ENCODE peak calls at places on chromosomes 16 and 17, in four cellular contexts. U, X, J and W are unnamed samples.

GRCh38 chr16:50281391-50282009 is 15.1 kb downstream of the ADCY7 start:
- DNase-seq in U (no peak), X (no peak), J (no peak), W (no peak)

GRCh38 chr17:59001158-59001814 is 105.4 kb downstream of the TRIM37 start:
- DNase-seq in U (no peak), X (peak), J (no peak), W (no peak)

GRCh38 chr16:75494696-75495601 is at the start of gene CHST6:
- DNase-seq in U (peak), X (no peak), J (peak), W (no peak)

GRCh38 chr17:82937411-82938371 is 97.9 kb upstream of the ZNF750 start:
- DNase-seq in U (no peak), X (no peak), J (peak), W (no peak)

GRCh38 chr17:82160081-82160480 is 52.6 kb downstream of the CCDC57 start:
- DNase-seq in U (no peak), X (no peak), J (no peak), W (no peak)

GRCh38 chr17:47808830-47809480 is 12.6 kb downstream of the OSBPL7 start:
- DNase-seq in U (no peak), X (no peak), J (no peak), W (no peak)

GRCh38 chr17:47704116-47704515 is 10.2 kb downstream of the TBKBP1 start:
- DNase-seq in U (no peak), X (no peak), J (peak), W (no peak)

GRCh38 chr17:15106540-15106939 is 158.6 kb downstream of the PMP22 start:
- DNase-seq in U (no peak), X (no peak), J (no peak), W (no peak)

GRCh38 chr17:37770631-37771518 is 26.0 kb upstream of the HNF1B start:
- DNase-seq in U (peak), X (no peak), J (peak), W (no peak)

GRCh38 chr17:21464611-21465021 is 88.5 kb downstream of the KCNJ12 start:
- DNase-seq in U (no peak), X (no peak), J (no peak), W (no peak)

GRCh38 chr17:57755479-57756070 is 10.5 kb upstream of the CCDC182 start:
- DNase-seq in U (no peak), X (no peak), J (no peak), W (no peak)

GRCh38 chr16:25707982-25708583 is 16.3 kb downstream of the HS3ST4 start:
- DNase-seq in U (peak), X (peak), J (no peak), W (no peak)

GRCh38 chr17:14407541-14407940 is 106.7 kb downstream of the HS3ST3B1 start:
- DNase-seq in U (no peak), X (no peak), J (no peak), W (no peak)

GRCh38 chr16:50038756-50039529 is 13.9 kb downstream of the CNEP1R1 start:
- DNase-seq in U (no peak), X (peak), J (peak), W (no peak)

GRCh38 chr16:1184156-1184868 is 31.4 kb downstream of the CACNA1H start:
- DNase-seq in U (no peak), X (no peak), J (no peak), W (no peak)

GRCh38 chr17:12756786-12757185 is 32.5 kb upstream of the ARHGAP44 start:
- DNase-seq in U (no peak), X (no peak), J (no peak), W (no peak)
- H3K27ac ChIP-seq in U (no peak), X (no peak), J (no peak), W (no peak)

GRCh38 chr17:35074711-35075707 is 11.5 kb upstream of the RFFL start:
- DNase-seq in U (no peak), X (no peak), J (no peak), W (no peak)
- H3K4me3 ChIP-seq in U (no peak), X (no peak), J (no peak), W (no peak)

DNA sequence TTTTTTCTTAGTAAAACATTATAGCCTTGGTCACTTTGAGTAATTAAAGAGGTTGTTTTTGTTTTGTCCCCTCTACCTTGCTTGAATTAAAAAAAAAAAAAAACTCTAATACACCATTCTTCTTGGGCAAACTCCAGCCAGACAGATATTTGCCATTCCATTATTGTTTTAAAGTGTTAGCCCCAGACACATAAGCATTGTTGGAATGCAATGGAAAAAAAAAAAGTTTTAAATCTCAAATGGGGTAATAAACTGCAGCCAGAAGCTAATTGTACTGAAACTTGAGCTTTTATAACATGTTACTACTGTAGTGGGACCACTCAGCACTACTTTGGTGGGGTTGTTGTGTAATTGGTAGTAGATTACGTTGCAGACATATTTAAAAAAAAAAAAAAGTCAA is 626.8 kb upstream of the SOX9 start:
- DNase-seq in U (no peak), X (no peak), J (no peak), W (no peak)
- H3K27ac ChIP-seq in U (peak), X (no peak), J (no peak), W (no peak)

GRCh38 chr17:12074346-12074745 is 53.7 kb downstream of the MAP2K4 start:
- DNase-seq in U (no peak), X (no peak), J (no peak), W (no peak)
- H3K4me3 ChIP-seq in U (no peak), X (no peak), J (no peak), W (no peak)

GRCh38 chr17:45092932-45093430 is 31.9 kb downstream of the NMT1 start:
- DNase-seq in U (no peak), X (no peak), J (peak), W (no peak)
- H3K27ac ChIP-seq in U (peak), X (no peak), J (peak), W (no peak)

GRCh38 chr17:55391764-55392467 is 29.7 kb downstream of the MMD start:
- DNase-seq in U (no peak), X (no peak), J (no peak), W (no peak)
- H3K4me3 ChIP-seq in U (no peak), X (no peak), J (no peak), W (no peak)

DNA sequence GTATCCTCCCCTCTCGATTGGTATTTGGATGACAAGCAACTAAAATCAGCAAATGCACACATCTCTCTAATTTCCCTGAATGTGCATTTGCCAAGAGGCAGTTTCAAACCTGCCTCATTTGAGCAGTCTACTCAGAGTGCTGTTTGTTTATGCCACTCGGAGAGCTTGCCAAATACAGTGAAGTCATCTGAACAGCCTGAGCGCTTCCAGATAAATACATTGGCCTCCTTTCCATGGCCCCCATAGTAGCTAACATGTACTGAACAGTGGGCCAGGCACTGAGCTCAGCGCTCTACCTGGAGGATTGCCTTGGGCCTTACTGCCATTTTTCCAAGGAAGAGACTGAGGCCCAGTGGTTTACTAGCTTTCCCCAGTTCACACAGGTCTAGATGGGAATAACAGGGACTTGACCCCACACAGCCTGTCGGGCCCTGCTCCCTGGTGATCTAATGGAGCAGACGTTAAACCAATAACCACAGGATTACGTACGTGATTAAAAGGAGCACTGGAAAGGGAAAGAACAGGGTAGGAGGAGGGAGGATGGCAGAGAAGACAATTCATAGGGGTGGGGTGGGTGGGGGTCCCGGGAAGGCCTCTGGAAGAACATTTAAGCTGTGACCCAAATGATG is 18.7 kb upstream of the ANKRD40CL start:
- DNase-seq in U (no peak), X (no peak), J (no peak), W (no peak)
- H3K27ac ChIP-seq in U (no peak), X (no peak), J (peak), W (no peak)

DNA sequence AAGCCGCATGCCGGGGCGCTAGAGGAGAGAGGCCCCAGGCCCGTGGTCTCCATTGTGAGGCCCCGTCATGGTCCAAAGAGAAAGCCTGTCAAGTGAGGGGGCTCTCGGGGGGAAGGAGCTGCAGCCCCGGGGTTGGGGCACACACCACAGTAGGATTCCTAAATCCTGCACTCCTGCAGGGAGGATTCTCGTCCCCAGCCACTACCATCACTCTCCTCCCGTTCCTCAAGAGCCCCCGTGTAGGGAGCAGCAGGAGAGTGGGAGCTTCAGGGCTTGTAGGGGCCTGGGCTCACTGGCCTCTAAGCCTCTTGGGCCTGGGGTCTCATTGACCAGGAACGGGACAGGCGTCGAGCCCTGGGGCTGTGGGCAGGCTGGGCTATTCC is 811 bp downstream of the C16orf86 start:
- DNase-seq in U (no peak), X (no peak), J (no peak), W (no peak)
- H3K4me3 ChIP-seq in U (peak), X (no peak), J (peak), W (no peak)

DNA sequence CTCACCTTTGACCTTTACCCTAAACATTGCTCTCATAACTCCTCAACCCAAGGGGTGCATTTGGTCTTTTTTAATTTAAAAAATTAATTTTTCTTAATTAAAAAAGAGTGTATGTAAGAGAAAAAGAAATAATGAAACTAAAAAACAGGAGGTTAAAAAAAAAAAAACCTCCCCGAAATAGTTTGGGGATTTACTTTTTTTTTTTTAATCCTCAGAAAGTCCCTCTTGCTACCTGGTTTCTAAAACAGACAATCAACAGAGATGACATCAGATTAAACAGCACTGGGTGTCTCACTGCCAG is 301.3 kb downstream of the SOX9 start:
- DNase-seq in U (no peak), X (no peak), J (no peak), W (no peak)
- H3K27ac ChIP-seq in U (no peak), X (no peak), J (no peak), W (no peak)